ENCODE peak calls at places on chromosomes 2 and 18, in five cellular contexts. L is MM.1S; F is Peyer's patch; Q is CD8-positive, alpha-beta T cell; H is body of pancreas. X is an unnamed sample.

GRCh38 chr18:44098551-44099098 is 582.1 kb upstream of the SETBP1 start:
- DNase-seq in L (peak; percentile 24), F (peak; percentile 51), Q (no peak), H (no peak), X (peak; percentile 35)

GRCh38 chr2:101473911-101474751 is 781 bp downstream of the RFX8 start:
- DNase-seq in L (no peak), F (no peak), Q (peak; percentile 2), H (peak; percentile 17), X (no peak)

GRCh38 chr2:147989102-147989501 is 31.4 kb downstream of the ORC4 start:
- DNase-seq in L (no peak), F (no peak), Q (no peak), H (no peak), X (no peak)

GRCh38 chr2:23510471-23510870 is 125.5 kb downstream of the KLHL29 start:
- DNase-seq in L (no peak), F (no peak), Q (no peak), H (no peak), X (no peak)

GRCh38 chr2:32553829-32554432 is 73.9 kb upstream of the TTC27 start:
- DNase-seq in L (peak; percentile 58), F (no peak), Q (no peak), H (no peak), X (peak; percentile 64)

GRCh38 chr2:656676-657075 is 20.5 kb downstream of the TMEM18 start:
- DNase-seq in L (no peak), F (no peak), Q (no peak), H (no peak), X (no peak)

GRCh38 chr2:65835106-65835505 is 402.7 kb upstream of the SPRED2 start:
- DNase-seq in L (no peak), F (no peak), Q (no peak), H (no peak), X (no peak)

GRCh38 chr2:157264099-157264498 is 6.6 kb downstream of the GALNT5 start:
- DNase-seq in L (no peak), F (no peak), Q (no peak), H (no peak), X (peak; percentile 15)

GRCh38 chr18:79975043-79975442 is 10.6 kb downstream of the HSBP1L1 start:
- DNase-seq in L (no peak), F (no peak), Q (no peak), H (no peak), X (no peak)

GRCh38 chr18:76467371-76468190 is 27.5 kb downstream of the ZNF516 start:
- DNase-seq in L (no peak), F (no peak), Q (no peak), H (no peak), X (no peak)

GRCh38 chr18:59659486-59660187 is 37.6 kb downstream of the CCBE1 start:
- DNase-seq in L (no peak), F (no peak), Q (no peak), H (no peak), X (no peak)

GRCh38 chr2:586518-587370 is 90.5 kb downstream of the TMEM18 start:
- DNase-seq in L (no peak), F (no peak), Q (no peak), H (no peak), X (no peak)

GRCh38 chr2:85975581-85975980 is 86.8 kb upstream of the ST3GAL5 start:
- DNase-seq in L (no peak), F (no peak), Q (no peak), H (no peak), X (no peak)

GRCh38 chr2:128312411-128312810 is 6.3 kb downstream of the HS6ST1 start:
- DNase-seq in L (no peak), F (peak; percentile 28), Q (no peak), H (peak; percentile 5), X (no peak)

GRCh38 chr18:64238076-64238475 is 89.2 kb upstream of the LINC00305 start:
- DNase-seq in L (no peak), F (no peak), Q (no peak), H (no peak), X (no peak)

GRCh38 chr2:234320098-234320497 is 176.8 kb downstream of the ARL4C start:
- DNase-seq in L (no peak), F (no peak), Q (no peak), H (no peak), X (no peak)

GRCh38 chr2:26678026-26678425 is 14.5 kb upstream of the KCNK3 start:
- DNase-seq in L (no peak), F (no peak), Q (no peak), H (no peak), X (no peak)

GRCh38 chr2:159555651-159556392 is 60.5 kb downstream of the BAZ2B start:
- DNase-seq in L (no peak), F (no peak), Q (no peak), H (no peak), X (no peak)

GRCh38 chr2:189217546-189217945 is 38.0 kb upstream of the COL5A2 start:
- DNase-seq in L (no peak), F (no peak), Q (no peak), H (no peak), X (peak; percentile 97)

GRCh38 chr2:37230581-37230980 is 815 bp downstream of the CEBPZ start:
- DNase-seq in L (no peak), F (no peak), Q (no peak), H (no peak), X (peak; percentile 8)

GRCh38 chr2:37377187-37377532 is 32.7 kb downstream of the QPCT start:
- DNase-seq in L (peak; percentile 94), F (no peak), Q (no peak), H (no peak), X (peak; percentile 23)

GRCh38 chr2:235542728-235543125 is 48.9 kb downstream of the AGAP1 start:
- DNase-seq in L (no peak), F (peak; percentile 55), Q (no peak), H (no peak), X (no peak)

GRCh38 chr2:12501469-12502147 is 215.1 kb upstream of the TRIB2 start:
- DNase-seq in L (peak; percentile 68), F (peak; percentile 82), Q (peak; percentile 45), H (no peak), X (peak; percentile 24)

GRCh38 chr2:217805679-217806479 is 196.9 kb downstream of the TNS1 start:
- DNase-seq in L (no peak), F (no peak), Q (no peak), H (no peak), X (no peak)

GRCh38 chr2:46481541-46482193 is 2.3 kb downstream of the TMEM247 start:
- DNase-seq in L (no peak), F (no peak), Q (no peak), H (no peak), X (peak; percentile 67)

GRCh38 chr2:182866461-182867369 is at the start of gene FRZB:
- DNase-seq in L (no peak), F (peak; percentile 55), Q (no peak), H (peak; percentile 23), X (peak; percentile 69)

GRCh38 chr2:16623046-16623445 is 42.6 kb downstream of the CYRIA start:
- DNase-seq in L (no peak), F (no peak), Q (no peak), H (no peak), X (no peak)

DNA sequence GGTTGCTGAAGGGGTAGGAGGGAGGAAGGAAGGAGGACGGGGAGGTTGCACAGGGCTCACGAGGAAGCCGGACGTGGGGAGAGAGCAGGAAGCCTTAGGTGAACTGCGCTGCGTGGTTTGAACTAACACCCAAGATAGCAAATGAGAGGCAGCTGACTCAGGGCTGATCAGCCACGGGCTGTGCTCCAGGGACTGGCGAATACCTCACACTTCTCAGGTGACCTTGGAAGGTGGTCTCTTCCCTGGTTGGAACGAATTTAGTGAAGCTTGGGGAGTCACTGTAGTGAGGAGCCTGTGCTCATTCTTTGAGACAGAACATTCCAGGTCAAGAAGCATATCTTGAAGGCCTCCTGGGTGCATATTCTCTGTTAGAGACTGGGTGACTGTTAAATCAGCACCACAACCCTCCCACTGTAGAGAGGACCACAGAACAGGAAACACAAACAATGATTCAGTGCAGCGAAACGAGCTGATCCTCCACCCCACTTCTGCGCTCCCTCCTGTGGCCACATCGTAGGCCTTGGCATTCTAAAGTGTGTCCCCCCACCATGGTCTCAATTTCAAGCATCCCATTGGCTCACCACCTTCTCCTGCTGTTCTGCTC is 33.8 kb downstream of the TOGARAM2 start:
- DNase-seq in L (no peak), F (peak; percentile 88), Q (peak; percentile 66), H (no peak), X (peak; percentile 28)
- TF ChIP-seq CTCF in L (no peak), F (no peak), Q (peak; percentile 63), H (no peak), X (no peak)

DNA sequence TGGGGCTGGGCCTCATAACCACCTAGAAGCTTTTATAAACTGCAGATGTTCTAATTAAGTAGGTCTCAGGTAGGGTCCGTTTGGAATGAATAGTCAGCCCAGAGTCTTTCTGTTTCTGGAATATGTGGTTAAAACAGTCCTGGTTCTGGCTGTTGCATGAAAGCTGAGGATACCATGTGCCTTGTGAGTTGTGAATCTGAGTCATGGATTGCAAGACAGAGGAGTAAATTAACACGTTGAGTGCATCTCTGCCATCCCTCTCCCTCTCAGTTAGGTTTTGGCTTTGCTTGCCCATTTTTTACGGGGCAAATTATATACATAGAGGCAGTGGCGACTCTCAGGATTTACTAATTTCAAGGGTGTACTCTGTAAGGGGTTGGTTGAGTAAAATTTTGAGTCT is 59.1 kb downstream of the NCK2 start:
- DNase-seq in L (no peak), F (no peak), Q (no peak), H (no peak), X (peak; percentile 22)
- H3K4me1 ChIP-seq in L (peaks cover 55% of the 10 kb centered on the region), F (peaks cover 13% of the 10 kb centered on the region), Q (peaks cover 94% of the 10 kb centered on the region), H (peaks cover 40% of the 10 kb centered on the region), X (peaks cover 17% of the 10 kb centered on the region)

GRCh38 chr2:20677301-20678176 is 10.6 kb downstream of the GDF7 start:
- DNase-seq in L (peak; percentile 61), F (no peak), Q (no peak), H (no peak), X (no peak)
- TF ChIP-seq CTCF in L (peak; percentile 87), F (peak; percentile 35), Q (no peak), H (no peak), X (peak; percentile 10)

GRCh38 chr18:13378150-13378549 is 159.6 kb downstream of the LDLRAD4 start:
- DNase-seq in L (no peak), F (peak; percentile 43), Q (no peak), H (no peak), X (no peak)

GRCh38 chr18:13380671-13381070 is 162.1 kb downstream of the LDLRAD4 start:
- DNase-seq in L (no peak), F (no peak), Q (no peak), H (no peak), X (no peak)

GRCh38 chr18:13379062-13379800 is 160.7 kb downstream of the LDLRAD4 start:
- DNase-seq in L (no peak), F (peak; percentile 42), Q (no peak), H (no peak), X (no peak)

GRCh38 chr18:13381331-13381730 is 162.8 kb downstream of the LDLRAD4 start:
- DNase-seq in L (no peak), F (peak; percentile 41), Q (no peak), H (no peak), X (no peak)

DNA sequence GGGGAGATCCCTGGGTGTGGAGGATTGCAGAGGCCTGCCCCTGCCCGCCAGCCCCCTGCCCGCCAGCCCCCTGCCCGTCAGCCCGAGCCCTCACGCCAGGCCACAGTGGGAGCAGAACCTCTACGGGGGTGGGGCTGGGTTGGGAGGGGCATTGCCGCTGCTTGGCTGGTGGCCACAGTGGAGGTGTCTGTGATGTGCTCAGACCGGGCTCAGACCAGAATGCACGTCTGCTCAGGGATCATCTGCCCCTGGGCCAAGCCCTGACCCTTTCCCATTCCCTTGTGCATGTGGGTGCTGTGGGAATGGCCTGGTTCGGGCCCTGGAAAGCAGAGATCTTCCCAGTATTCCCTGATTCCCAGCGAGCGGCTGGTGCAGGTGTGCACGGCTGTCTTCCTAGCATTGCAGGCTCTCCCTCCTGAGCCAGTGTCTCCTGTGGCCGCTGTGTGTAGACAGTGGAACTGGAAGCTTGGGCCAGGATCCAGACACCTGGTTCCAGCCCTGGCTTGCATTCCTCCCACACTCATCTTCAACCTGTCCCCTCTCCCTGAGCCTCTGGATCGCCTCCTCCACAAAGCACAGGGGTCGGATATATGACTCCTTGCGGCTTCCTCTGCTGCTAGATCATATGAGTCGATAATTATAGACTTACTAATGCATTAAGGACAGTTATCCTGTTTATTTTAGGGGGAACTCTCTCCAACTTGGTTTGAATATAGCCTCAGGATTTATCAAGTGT is 161.5 kb downstream of the LDLRAD4 start:
- DNase-seq in L (no peak), F (peak; percentile 44), Q (no peak), H (no peak), X (no peak)
- H3K4me1 ChIP-seq in L (peaks cover 10% of the 10 kb centered on the region), F (peaks cover 3% of the 10 kb centered on the region), Q (peaks cover 76% of the 10 kb centered on the region), H (peaks cover 10% of the 10 kb centered on the region), X (peaks cover 17% of the 10 kb centered on the region)